ENCODE peak calls at places on chromosomes 3 and 15, in seven cellular contexts. One of them, this sample, is unnamed. For H3K9me3, the result is how much of the 10 kb centered on the place peaks cover.

GRCh38 chr3:151468284-151468917 is 7.5 kb upstream of the IGSF10 start:
- DNase-seq in hepatocyte: peak
- DNase-seq in HCT116: peak
- DNase-seq in heart right ventricle: no peak
- DNase-seq in upper lobe of right lung: no peak
- DNase-seq in tibial artery: peak
- DNase-seq in ovary: no peak
- DNase-seq in this sample: no peak

GRCh38 chr3:187763850-187764648 is 18.8 kb upstream of the BCL6 start:
- DNase-seq in hepatocyte: no peak
- DNase-seq in heart right ventricle: no peak
- DNase-seq in upper lobe of right lung: no peak
- DNase-seq in HCT116: no peak
- DNase-seq in ovary: no peak
- DNase-seq in tibial artery: no peak
- DNase-seq in this sample: no peak

GRCh38 chr3:81492048-81492447 is 269.4 kb downstream of the GBE1 start:
- DNase-seq in upper lobe of right lung: no peak
- DNase-seq in tibial artery: no peak
- DNase-seq in ovary: no peak
- DNase-seq in heart right ventricle: no peak
- DNase-seq in hepatocyte: no peak
- DNase-seq in HCT116: no peak
- DNase-seq in this sample: no peak

GRCh38 chr3:14959358-14959943 is 12.1 kb downstream of the NR2C2 start:
- DNase-seq in ovary: no peak
- DNase-seq in upper lobe of right lung: no peak
- DNase-seq in heart right ventricle: no peak
- DNase-seq in hepatocyte: no peak
- DNase-seq in HCT116: no peak
- DNase-seq in tibial artery: no peak
- DNase-seq in this sample: no peak

GRCh38 chr15:51401872-51402517 is 60.5 kb downstream of the GLDN start:
- DNase-seq in ovary: no peak
- DNase-seq in heart right ventricle: peak
- DNase-seq in upper lobe of right lung: peak
- DNase-seq in hepatocyte: peak
- DNase-seq in HCT116: no peak
- DNase-seq in tibial artery: peak
- DNase-seq in this sample: no peak

GRCh38 chr15:69591905-69592508 is 139.4 kb downstream of the RPLP1 start:
- DNase-seq in heart right ventricle: no peak
- DNase-seq in hepatocyte: peak
- DNase-seq in ovary: no peak
- DNase-seq in upper lobe of right lung: no peak
- DNase-seq in HCT116: no peak
- DNase-seq in tibial artery: no peak
- DNase-seq in this sample: no peak

GRCh38 chr3:359672-360071 is 163.1 kb downstream of the CHL1 start:
- DNase-seq in HCT116: no peak
- DNase-seq in upper lobe of right lung: no peak
- DNase-seq in hepatocyte: no peak
- DNase-seq in tibial artery: no peak
- DNase-seq in ovary: no peak
- DNase-seq in heart right ventricle: no peak
- DNase-seq in this sample: no peak

GRCh38 chr3:172140499-172141391 is 101.4 kb downstream of the FNDC3B start:
- DNase-seq in heart right ventricle: no peak
- DNase-seq in HCT116: no peak
- DNase-seq in hepatocyte: peak
- DNase-seq in tibial artery: no peak
- DNase-seq in upper lobe of right lung: no peak
- DNase-seq in ovary: no peak
- DNase-seq in this sample: no peak

GRCh38 chr15:65870889-65871533 is 1.7 kb downstream of the RAB11A start:
- DNase-seq in HCT116: no peak
- DNase-seq in hepatocyte: peak
- DNase-seq in tibial artery: no peak
- DNase-seq in ovary: no peak
- DNase-seq in upper lobe of right lung: no peak
- DNase-seq in heart right ventricle: no peak
- DNase-seq in this sample: no peak

GRCh38 chr15:51327081-51327480 is 11.3 kb downstream of the CYP19A1 start:
- DNase-seq in upper lobe of right lung: no peak
- DNase-seq in tibial artery: no peak
- DNase-seq in HCT116: no peak
- DNase-seq in hepatocyte: no peak
- DNase-seq in heart right ventricle: no peak
- DNase-seq in ovary: no peak
- DNase-seq in this sample: no peak

GRCh38 chr3:123606527-123606926 is 21.7 kb upstream of the HACD2 start:
- DNase-seq in tibial artery: no peak
- DNase-seq in HCT116: no peak
- DNase-seq in upper lobe of right lung: no peak
- DNase-seq in heart right ventricle: no peak
- DNase-seq in hepatocyte: no peak
- DNase-seq in ovary: no peak
- DNase-seq in this sample: no peak

GRCh38 chr15:27545494-27546255 is 553.4 kb downstream of the OCA2 start:
- DNase-seq in upper lobe of right lung: no peak
- DNase-seq in HCT116: no peak
- DNase-seq in tibial artery: no peak
- DNase-seq in heart right ventricle: no peak
- DNase-seq in ovary: no peak
- DNase-seq in hepatocyte: no peak
- DNase-seq in this sample: no peak

GRCh38 chr15:90819390-90819789 is 49.0 kb upstream of the FURIN start:
- DNase-seq in hepatocyte: no peak
- DNase-seq in HCT116: no peak
- DNase-seq in heart right ventricle: peak
- DNase-seq in upper lobe of right lung: no peak
- DNase-seq in ovary: no peak
- DNase-seq in tibial artery: no peak
- DNase-seq in this sample: no peak

GRCh38 chr15:90823455-90823974 is 44.9 kb upstream of the FURIN start:
- DNase-seq in upper lobe of right lung: no peak
- DNase-seq in heart right ventricle: no peak
- DNase-seq in ovary: no peak
- DNase-seq in tibial artery: no peak
- DNase-seq in hepatocyte: peak
- DNase-seq in HCT116: no peak
- DNase-seq in this sample: no peak

GRCh38 chr15:90819850-90820249 is 48.5 kb upstream of the FURIN start:
- DNase-seq in hepatocyte: no peak
- DNase-seq in heart right ventricle: no peak
- DNase-seq in ovary: no peak
- DNase-seq in HCT116: no peak
- DNase-seq in tibial artery: no peak
- DNase-seq in upper lobe of right lung: no peak
- DNase-seq in this sample: no peak

GRCh38 chr15:90820481-90820880 is 47.9 kb upstream of the FURIN start:
- DNase-seq in ovary: no peak
- DNase-seq in HCT116: no peak
- DNase-seq in heart right ventricle: no peak
- DNase-seq in tibial artery: no peak
- DNase-seq in hepatocyte: no peak
- DNase-seq in upper lobe of right lung: no peak
- DNase-seq in this sample: no peak

DNA sequence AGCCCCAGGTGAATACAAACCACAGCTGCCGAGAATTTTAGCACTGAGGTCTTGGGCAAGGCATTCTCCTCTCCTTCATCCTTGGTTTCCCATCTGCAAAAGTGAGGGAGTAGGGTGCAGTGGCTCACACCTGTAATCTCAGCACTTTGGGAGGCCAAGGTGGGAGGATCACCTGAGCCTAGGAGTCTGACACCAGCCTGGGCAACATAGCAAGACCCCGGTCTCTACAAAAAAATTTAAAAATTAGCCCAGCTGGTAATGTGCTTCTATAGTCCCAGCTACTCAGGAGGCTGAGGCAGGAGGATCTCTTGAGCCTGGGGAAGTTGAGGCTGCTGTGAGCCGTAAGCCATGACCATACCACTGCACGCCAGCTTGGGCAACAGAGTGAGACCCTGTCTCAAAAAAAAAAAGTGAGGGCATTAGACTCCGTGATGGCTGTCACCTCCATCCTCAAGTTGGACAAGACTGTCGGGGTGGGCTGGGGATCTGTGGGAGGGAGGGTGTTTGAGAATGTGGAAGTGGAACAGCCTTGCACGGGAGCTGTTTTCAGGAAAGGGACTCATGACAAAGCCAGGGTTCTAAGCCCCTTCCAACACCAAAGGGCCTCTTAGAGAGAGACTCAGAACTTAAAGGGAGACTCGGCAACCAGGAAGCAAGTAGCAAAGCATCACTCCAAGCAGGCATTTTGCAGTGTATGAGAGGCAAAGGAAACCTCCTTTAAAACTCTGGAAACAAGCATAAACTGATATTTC is 46.0 kb upstream of the FURIN start:
- DNase-seq in upper lobe of right lung: no peak
- DNase-seq in HCT116: no peak
- DNase-seq in tibial artery: no peak
- DNase-seq in hepatocyte: no peak
- DNase-seq in heart right ventricle: no peak
- DNase-seq in ovary: no peak
- DNase-seq in this sample: no peak
- TF ChIP-seq CTCF in upper lobe of right lung: no peak
- TF ChIP-seq CTCF in HCT116: no peak
- TF ChIP-seq CTCF in tibial artery: no peak
- TF ChIP-seq CTCF in hepatocyte: no peak
- TF ChIP-seq CTCF in heart right ventricle: no peak
- TF ChIP-seq CTCF in ovary: no peak
- TF ChIP-seq CTCF in this sample: no peak

DNA sequence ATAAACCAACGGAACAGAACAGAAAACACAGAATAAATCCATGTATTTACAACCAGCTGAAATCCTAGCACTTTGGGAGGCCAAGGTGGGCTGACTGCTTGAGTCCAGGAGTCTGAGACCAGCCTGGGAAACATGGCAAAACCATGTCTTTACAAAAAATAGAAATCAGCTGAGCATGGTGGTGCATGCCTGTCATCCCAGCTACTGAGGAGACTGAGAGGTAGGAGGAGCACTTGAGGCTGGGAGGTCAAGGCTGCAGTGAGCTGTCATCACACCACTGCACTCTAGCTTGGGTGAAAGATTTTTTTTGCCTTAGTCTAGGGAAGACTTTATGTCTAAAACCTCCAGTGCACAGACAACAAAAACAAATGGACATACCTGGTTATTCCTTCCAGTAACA is 120.7 kb downstream of the STT3B start:
- DNase-seq in heart right ventricle: no peak
- DNase-seq in upper lobe of right lung: no peak
- DNase-seq in tibial artery: no peak
- DNase-seq in HCT116: no peak
- DNase-seq in hepatocyte: no peak
- DNase-seq in ovary: no peak
- DNase-seq in this sample: no peak
- H3K9me3 ChIP-seq in heart right ventricle: half or more
- H3K9me3 ChIP-seq in upper lobe of right lung: under half
- H3K9me3 ChIP-seq in tibial artery: under half
- H3K9me3 ChIP-seq in HCT116: under half
- H3K9me3 ChIP-seq in hepatocyte: half or more
- H3K9me3 ChIP-seq in ovary: under half
- H3K9me3 ChIP-seq in this sample: under half

GRCh38 chr3:66237551-66237950 is 16.8 kb downstream of the SLC25A26 start:
- DNase-seq in hepatocyte: no peak
- DNase-seq in HCT116: no peak
- DNase-seq in upper lobe of right lung: no peak
- DNase-seq in heart right ventricle: no peak
- DNase-seq in tibial artery: no peak
- DNase-seq in ovary: no peak
- DNase-seq in this sample: no peak

GRCh38 chr3:66233033-66233432 is 12.2 kb downstream of the SLC25A26 start:
- DNase-seq in heart right ventricle: no peak
- DNase-seq in hepatocyte: no peak
- DNase-seq in ovary: no peak
- DNase-seq in tibial artery: no peak
- DNase-seq in HCT116: no peak
- DNase-seq in upper lobe of right lung: no peak
- DNase-seq in this sample: no peak

GRCh38 chr3:66239513-66240135 is 18.8 kb downstream of the SLC25A26 start:
- DNase-seq in hepatocyte: no peak
- DNase-seq in heart right ventricle: no peak
- DNase-seq in HCT116: no peak
- DNase-seq in tibial artery: no peak
- DNase-seq in upper lobe of right lung: no peak
- DNase-seq in ovary: no peak
- DNase-seq in this sample: no peak

GRCh38 chr3:66241466-66241865 is 20.7 kb downstream of the SLC25A26 start:
- DNase-seq in HCT116: no peak
- DNase-seq in tibial artery: no peak
- DNase-seq in hepatocyte: no peak
- DNase-seq in upper lobe of right lung: no peak
- DNase-seq in heart right ventricle: no peak
- DNase-seq in ovary: no peak
- DNase-seq in this sample: no peak

DNA sequence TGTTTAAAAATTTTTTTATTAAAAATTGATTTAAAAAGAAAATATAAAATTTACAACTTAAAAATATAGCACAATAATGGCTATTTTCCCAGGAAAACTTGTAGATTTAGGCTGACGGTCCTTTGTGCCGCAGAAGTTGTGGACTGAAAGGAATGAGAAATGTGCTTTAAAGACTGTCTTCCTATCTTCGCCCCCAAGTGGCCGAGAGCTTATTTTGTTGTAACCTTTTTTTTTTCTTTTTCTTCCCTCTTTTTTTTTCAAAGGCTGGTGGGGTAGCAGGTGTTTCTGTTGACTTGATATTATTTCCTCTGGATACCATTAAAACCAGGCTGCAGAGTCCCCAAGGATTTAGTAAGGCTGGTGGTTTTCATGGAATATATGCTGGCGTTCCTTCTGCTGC is 15.5 kb downstream of the SLC25A26 start:
- DNase-seq in heart right ventricle: no peak
- DNase-seq in tibial artery: no peak
- DNase-seq in ovary: no peak
- DNase-seq in HCT116: peak
- DNase-seq in hepatocyte: peak
- DNase-seq in upper lobe of right lung: no peak
- DNase-seq in this sample: no peak
- TF ChIP-seq CTCF in heart right ventricle: no peak
- TF ChIP-seq CTCF in tibial artery: no peak
- TF ChIP-seq CTCF in ovary: no peak
- TF ChIP-seq CTCF in HCT116: no peak
- TF ChIP-seq CTCF in hepatocyte: peak
- TF ChIP-seq CTCF in upper lobe of right lung: no peak
- TF ChIP-seq CTCF in this sample: no peak

GRCh38 chr3:34073961-34074360 is 275.5 kb downstream of the PDCD6IP start:
- DNase-seq in ovary: no peak
- DNase-seq in HCT116: no peak
- DNase-seq in hepatocyte: no peak
- DNase-seq in heart right ventricle: no peak
- DNase-seq in tibial artery: no peak
- DNase-seq in upper lobe of right lung: no peak
- DNase-seq in this sample: no peak
- H3K9me3 ChIP-seq in ovary: under half
- H3K9me3 ChIP-seq in HCT116: under half
- H3K9me3 ChIP-seq in hepatocyte: under half
- H3K9me3 ChIP-seq in heart right ventricle: under half
- H3K9me3 ChIP-seq in tibial artery: under half
- H3K9me3 ChIP-seq in upper lobe of right lung: under half
- H3K9me3 ChIP-seq in this sample: under half